ENCODE peak calls at places on chromosomes 11 and 22, in four cellular contexts. G is testis, L is lower leg skin, P is ovary. K is an unnamed sample.

GRCh38 chr11:30917859-30918478 is 331.8 kb upstream of the MPPED2 start:
- DNase-seq in G (peak; percentile 20), L (no peak), P (no peak), K (no peak)

GRCh38 chr22:38503021-38503420 is 3.1 kb downstream of the DDX17 start:
- DNase-seq in G (no peak), L (no peak), P (no peak), K (no peak)

GRCh38 chr22:22853713-22854112 is 33.9 kb upstream of the IGLL5 start:
- DNase-seq in P (no peak), G (no peak), L (no peak), K (no peak)

GRCh38 chr11:131217313-131218297 is 152.8 kb upstream of the NTM start:
- DNase-seq in P (no peak), G (peak; percentile 43), L (no peak), K (no peak)

GRCh38 chr22:17774206-17774927 is at the start of gene BID:
- DNase-seq in P (peak; percentile 56), L (no peak), G (no peak), K (peak; percentile 77)

GRCh38 chr11:115008774-115009173 is 330.4 kb downstream of the NXPE2 start:
- DNase-seq in L (no peak), G (no peak), P (no peak), K (no peak)

GRCh38 chr11:94746721-94747120 is 21.4 kb upstream of the AMOTL1 start:
- DNase-seq in L (no peak), P (no peak), G (no peak), K (no peak)

GRCh38 chr22:39117585-39118191 is 20.6 kb downstream of the APOBEC3H start:
- DNase-seq in G (peak; percentile 83), P (peak; percentile 48), L (no peak), K (peak; percentile 93)

GRCh38 chr22:29811377-29811776 is 26.7 kb downstream of the ASCC2 start:
- DNase-seq in L (no peak), G (no peak), P (no peak), K (no peak)

GRCh38 chr11:126124284-126124683 is 61.6 kb upstream of the CDON start:
- DNase-seq in P (peak; percentile 83), L (no peak), G (no peak), K (no peak)

GRCh38 chr11:88480217-88480616 is 142.7 kb upstream of the CTSC start:
- DNase-seq in L (no peak), P (no peak), G (peak; percentile 31), K (no peak)

GRCh38 chr11:115321602-115322289 is 182.5 kb downstream of the CADM1 start:
- DNase-seq in L (no peak), G (no peak), P (no peak), K (no peak)

GRCh38 chr11:77400775-77401469 is 73.0 kb downstream of the PAK1 start:
- DNase-seq in L (no peak), P (no peak), G (no peak), K (no peak)

GRCh38 chr22:23236440-23237139 is 56.3 kb downstream of the BCR start:
- DNase-seq in L (no peak), P (no peak), G (no peak), K (no peak)

GRCh38 chr22:30214703-30215405 is 31.7 kb downstream of the LIF start:
- DNase-seq in L (no peak), G (no peak), P (no peak), K (no peak)

GRCh38 chr11:1829039-1829820 is 5.6 kb upstream of the SYT8 start:
- DNase-seq in P (no peak), L (peak; percentile 83), G (no peak), K (no peak)

GRCh38 chr11:11697796-11698195 is 76.0 kb upstream of the GALNT18 start:
- DNase-seq in G (no peak), L (no peak), P (no peak), K (no peak)

GRCh38 chr11:12272821-12273617 is 104.4 kb upstream of the PARVA start:
- DNase-seq in G (no peak), L (peak; percentile 52), P (no peak), K (no peak)

GRCh38 chr22:32044913-32045312 is 1.9 kb downstream of the SLC5A1 start:
- DNase-seq in L (no peak), G (no peak), P (no peak), K (no peak)

GRCh38 chr11:118792642-118793124 is 1.7 kb upstream of the DDX6 start:
- DNase-seq in L (peak; percentile 90), G (peak; percentile 87), P (peak; percentile 47), K (peak; percentile 82)
- TF ChIP-seq POLR2A in L (no peak), G (no peak), P (peak; percentile 51), K (peak; percentile 39)

GRCh38 chr11:20032577-20033265 is 127.6 kb downstream of the DBX1 start:
- DNase-seq in G (no peak), L (no peak), P (no peak), K (no peak)

GRCh38 chr11:20031155-20032001 is 128.9 kb downstream of the DBX1 start:
- DNase-seq in L (no peak), P (no peak), G (no peak), K (no peak)

GRCh38 chr11:20030472-20030871 is 129.8 kb downstream of the DBX1 start:
- DNase-seq in P (no peak), L (no peak), G (no peak), K (no peak)

GRCh38 chr11:20033806-20034205 is 126.5 kb downstream of the DBX1 start:
- DNase-seq in L (no peak), P (no peak), G (no peak), K (no peak)

DNA sequence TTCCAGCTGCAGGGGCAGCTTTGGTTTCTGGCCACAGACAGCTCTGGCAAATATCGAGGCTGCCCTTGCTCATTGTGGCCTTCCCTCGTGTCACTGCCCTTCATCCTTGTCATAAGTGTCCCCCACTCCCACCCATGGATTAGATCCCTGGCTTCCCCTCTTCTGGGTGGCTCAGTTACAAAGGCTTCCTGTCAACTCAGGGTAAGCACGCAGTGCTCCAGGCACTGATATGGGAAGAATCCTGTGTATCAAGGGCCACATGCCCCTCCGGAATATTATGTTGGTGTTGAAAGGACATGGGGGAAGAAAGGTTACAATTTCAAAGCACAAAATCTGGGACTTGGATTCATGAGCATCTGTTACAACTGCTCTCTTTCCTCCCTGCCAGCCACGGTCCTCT is 128.1 kb downstream of the DBX1 start:
- DNase-seq in L (no peak), G (no peak), P (no peak), K (no peak)
- H3K4me3 ChIP-seq in L (no peak overlapping the region), G (no peak overlapping the region), P (no peak overlapping the region), K (no peak overlapping the region)

GRCh38 chr22:46250035-46250782 is at the start of gene CDPF1:
- DNase-seq in P (peak; percentile 90), G (peak; percentile 91), L (peak; percentile 98), K (peak; percentile 97)
- TF ChIP-seq POLR2A in P (peak; percentile 64), G (peak; percentile 46), L (peak; percentile 58), K (peak; percentile 96)

GRCh38 chr22:44497904-44498242 is at the start of gene RTL6:
- DNase-seq in L (no peak), P (no peak), G (no peak), K (no peak)

GRCh38 chr22:44497218-44497903 is 672 bp downstream of the RTL6 start:
- DNase-seq in P (peak; percentile 62), G (peak; percentile 37), L (peak; percentile 82), K (no peak)

GRCh38 chr22:44495629-44496028 is 2.4 kb downstream of the RTL6 start:
- DNase-seq in P (no peak), G (no peak), L (no peak), K (no peak)

GRCh38 chr22:44496305-44496704 is 1.7 kb downstream of the RTL6 start:
- DNase-seq in L (peak; percentile 75), P (no peak), G (no peak), K (no peak)

DNA sequence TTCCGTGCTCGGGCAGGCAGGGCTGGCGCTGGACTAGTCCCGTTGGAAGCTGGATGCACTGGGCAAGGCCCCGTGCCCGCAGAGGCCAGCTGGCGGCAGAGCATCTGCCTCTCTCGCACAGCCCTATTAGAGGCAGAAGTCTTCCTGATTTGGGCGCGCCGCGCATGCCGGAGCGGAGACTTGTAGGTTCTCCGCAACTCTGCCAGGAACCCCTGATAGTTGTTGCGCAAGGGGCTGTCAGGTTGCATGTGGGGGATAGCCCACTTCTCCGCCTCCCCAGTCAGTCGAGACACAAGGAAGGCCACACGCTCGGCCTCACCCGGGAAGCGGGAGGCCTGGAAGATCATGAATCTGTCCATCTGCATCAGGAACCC is 1.2 kb downstream of the RTL6 start:
- DNase-seq in P (no peak), L (peak; percentile 85), G (no peak), K (no peak)
- H3K4me3 ChIP-seq in P (peak overlapping the region; percentile 77), L (no peak overlapping the region), G (peak overlapping the region; percentile 80), K (peak overlapping the region; percentile 93)

DNA sequence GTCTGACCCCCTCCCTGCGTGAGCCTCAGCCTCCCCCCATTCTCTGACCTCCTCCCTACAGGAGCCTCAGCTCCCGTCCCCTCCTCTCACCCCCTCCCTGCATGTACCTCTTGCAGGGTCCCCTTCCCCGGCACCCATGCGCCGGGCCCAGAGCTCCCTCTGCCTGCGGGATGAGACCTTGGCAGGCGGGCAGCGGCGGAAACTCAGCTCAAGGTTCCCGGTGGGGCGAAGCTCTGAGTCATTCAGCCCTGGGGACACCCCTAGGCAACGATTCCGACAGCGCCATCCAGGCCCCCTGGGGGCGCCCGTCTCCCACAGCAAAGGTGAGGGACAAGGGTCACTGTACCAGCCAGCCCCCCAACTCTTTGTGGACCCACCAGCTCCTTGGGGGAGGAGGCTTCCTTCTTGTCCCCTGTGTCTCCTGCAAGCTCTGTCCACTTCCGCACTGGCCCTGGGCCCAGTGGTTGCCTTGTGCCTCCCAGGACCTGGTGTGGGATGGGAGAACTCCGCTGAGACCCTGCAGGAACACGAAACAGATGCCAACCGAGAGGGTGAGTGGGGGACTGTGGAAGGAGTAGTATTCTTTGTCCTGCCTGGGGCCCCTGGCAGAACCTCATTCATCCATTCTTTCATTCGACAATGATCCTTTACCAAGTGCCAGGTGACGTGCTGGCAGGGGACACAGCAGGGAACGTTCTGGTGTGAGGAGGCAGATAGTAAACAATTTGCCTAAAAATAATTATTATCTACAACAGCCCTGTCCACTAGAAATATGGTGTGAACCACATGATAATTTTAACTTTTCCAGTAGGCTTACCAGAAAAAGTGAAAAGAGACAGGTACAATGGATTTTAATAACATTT is 3.7 kb upstream of the RPS6KA4 start:
- DNase-seq in L (no peak), P (peak; percentile 85), G (peak; percentile 80), K (peak; percentile 88)
- TF ChIP-seq POLR2A in L (no peak), P (no peak), G (no peak), K (peak; percentile 46)

DNA sequence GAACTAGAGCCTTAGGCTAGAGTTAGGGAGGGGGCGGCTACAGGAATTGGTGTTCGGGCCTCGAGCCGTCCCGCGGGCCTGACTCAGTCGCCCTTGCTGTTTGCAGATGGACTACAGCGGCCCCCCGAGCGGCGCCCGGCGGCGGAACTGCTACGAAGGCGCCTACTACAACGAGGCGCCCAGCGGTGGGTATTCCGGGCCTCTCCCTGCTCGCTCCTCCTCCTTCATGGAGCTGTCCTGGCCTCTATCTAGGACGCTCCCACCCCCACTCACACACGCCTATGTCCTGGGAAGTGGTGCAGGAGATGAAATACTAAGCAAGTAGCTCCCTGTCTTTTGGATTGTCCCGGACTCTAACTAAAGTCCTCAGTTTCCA is 1.4 kb downstream of the MYOD1 start:
- DNase-seq in L (no peak), P (no peak), G (no peak), K (no peak)
- H3K4me3 ChIP-seq in L (no peak overlapping the region), P (no peak overlapping the region), G (peak overlapping the region; percentile 49), K (no peak overlapping the region)

GRCh38 chr22:20260071-20260722 is 7.9 kb downstream of the RTN4R start:
- DNase-seq in P (no peak), L (no peak), G (no peak), K (no peak)
- TF ChIP-seq POLR2A in P (no peak), L (no peak), G (no peak), K (no peak)